ENCODE peak calls at places on chromosomes 1 and 21, in five cellular contexts. F, O, U, Y and K are unnamed samples.

GRCh38 chr1:55061706-55062321 is 22.5 kb downstream of the PCSK9 start:
- DNase-seq in U (no peak), O (no peak), Y (no peak), F (no peak), K (no peak)

GRCh38 chr1:230983811-230984210 is 4.9 kb downstream of the ARV1 start:
- DNase-seq in O (no peak), U (no peak), Y (no peak), F (no peak), K (no peak)

GRCh38 chr1:43536196-43536863 is 5.6 kb downstream of the PTPRF start:
- DNase-seq in Y (no peak), U (no peak), F (no peak), O (peak; percentile 68), K (peak; percentile 89)

GRCh38 chr1:241985787-241986186 is 13.1 kb downstream of the MAP1LC3C start:
- DNase-seq in U (no peak), Y (peak; percentile 70), F (peak; percentile 34), O (peak; percentile 41), K (peak; percentile 30)

GRCh38 chr21:35932232-35932911 is 128.0 kb downstream of the SETD4 start:
- DNase-seq in O (peak; percentile 78), U (no peak), F (peak; percentile 95), Y (peak; percentile 52), K (no peak)

GRCh38 chr1:23376890-23377811 is 7.5 kb upstream of the ZNF436 start:
- DNase-seq in U (no peak), O (peak; percentile 51), Y (peak; percentile 50), F (peak; percentile 90), K (no peak)

GRCh38 chr1:38005195-38006007 is at the start of gene FHL3:
- DNase-seq in Y (peak; percentile 50), O (peak; percentile 79), U (no peak), F (peak; percentile 33), K (peak; percentile 75)

GRCh38 chr1:87044840-87045239 is 130.4 kb downstream of the HS2ST1 start:
- DNase-seq in O (no peak), U (no peak), Y (no peak), F (no peak), K (no peak)

GRCh38 chr1:41462680-41463004 is 21.8 kb downstream of the EDN2 start:
- DNase-seq in F (no peak), O (no peak), Y (no peak), U (no peak), K (no peak)

GRCh38 chr1:38962113-38962512 is 20.5 kb upstream of the RHBDL2 start:
- DNase-seq in F (peak; percentile 76), U (no peak), Y (no peak), O (no peak), K (no peak)

GRCh38 chr1:108704501-108704900 is 8.2 kb upstream of the FNDC7 start:
- DNase-seq in Y (no peak), F (peak; percentile 81), O (no peak), U (no peak), K (no peak)

GRCh38 chr21:43748622-43749021 is 27.5 kb downstream of the CSTB start:
- DNase-seq in U (no peak), Y (no peak), O (no peak), F (no peak), K (no peak)

GRCh38 chr1:90717356-90717664 is 208 bp upstream of the BARHL2 start:
- DNase-seq in O (no peak), U (no peak), F (no peak), Y (no peak), K (no peak)

GRCh38 chr1:75470448-75470847 is 140.5 kb downstream of the SLC44A5 start:
- DNase-seq in U (no peak), F (no peak), Y (no peak), O (no peak), K (no peak)

GRCh38 chr1:78833491-78833890 is 173.0 kb downstream of the ADGRL4 start:
- DNase-seq in F (peak; percentile 78), U (no peak), O (no peak), Y (no peak), K (no peak)

GRCh38 chr1:226643701-226644540 is 95.2 kb downstream of the ITPKB start:
- DNase-seq in Y (no peak), U (no peak), O (no peak), F (no peak), K (no peak)

GRCh38 chr1:48114596-48115384 is 107.7 kb upstream of the SLC5A9 start:
- DNase-seq in Y (no peak), U (no peak), O (no peak), F (no peak), K (no peak)

GRCh38 chr1:233479026-233479890 is 134.6 kb upstream of the KCNK1 start:
- DNase-seq in U (no peak), Y (no peak), O (no peak), F (no peak), K (no peak)

GRCh38 chr1:117638141-117638540 is 32.3 kb downstream of the TENT5C start:
- DNase-seq in Y (no peak), U (no peak), O (no peak), F (no peak), K (no peak)

GRCh38 chr1:6033986-6034749 is 11.5 kb upstream of the KCNAB2 start:
- DNase-seq in F (peak; percentile 9), U (no peak), Y (peak; percentile 64), O (peak; percentile 53), K (peak; percentile 44)

GRCh38 chr21:28272272-28272992 is 720.2 kb downstream of the LTN1 start:
- DNase-seq in O (no peak), U (no peak), F (peak; percentile 51), Y (no peak), K (no peak)

GRCh38 chr1:167446946-167447345 is 71.4 kb downstream of the CD247 start:
- DNase-seq in U (no peak), O (no peak), Y (no peak), F (no peak), K (no peak)

GRCh38 chr1:230368363-230368762 is 57.8 kb downstream of the PGBD5 start:
- DNase-seq in O (no peak), U (no peak), F (no peak), Y (no peak), K (no peak)

GRCh38 chr1:16462773-16463330 is 22.3 kb downstream of the NECAP2 start:
- DNase-seq in U (no peak), F (no peak), O (no peak), Y (no peak), K (no peak)

GRCh38 chr1:173134029-173134428 is 73.1 kb downstream of the TNFSF4 start:
- DNase-seq in U (no peak), Y (no peak), O (no peak), F (peak; percentile 87), K (no peak)

GRCh38 chr21:42091899-42092508 is 20.9 kb downstream of the UMODL1 start:
- DNase-seq in U (no peak), O (no peak), Y (no peak), F (no peak), K (no peak)

GRCh38 chr1:39110882-39111281 is 84.7 kb downstream of the NDUFS5 start:
- DNase-seq in F (peak; percentile 68), O (no peak), Y (no peak), U (no peak), K (no peak)

GRCh38 chr1:225424562-225425210 is 3.2 kb downstream of the LBR start:
- DNase-seq in U (no peak), F (peak; percentile 56), Y (no peak), O (no peak), K (no peak)

GRCh38 chr1:113836534-113836933 is 24.3 kb upstream of the RSBN1 start:
- DNase-seq in Y (no peak), O (no peak), U (no peak), F (no peak), K (no peak)

GRCh38 chr21:39105341-39105765 is 77.9 kb downstream of the PSMG1 start:
- DNase-seq in U (peak; percentile 52), F (peak; percentile 26), O (no peak), Y (no peak), K (no peak)

GRCh38 chr1:62045579-62045978 is 149.1 kb upstream of the L1TD1 start:
- DNase-seq in O (peak; percentile 6), F (no peak), Y (no peak), U (no peak), K (no peak)

GRCh38 chr1:183590225-183591191 is at the start of gene NCF2:
- DNase-seq in Y (peak; percentile 26), U (no peak), F (peak; percentile 57), O (peak; percentile 64), K (peak; percentile 31)

GRCh38 chr1:43511394-43511793 is 19.3 kb upstream of the PTPRF start:
- DNase-seq in O (no peak), Y (peak; percentile 2), F (no peak), U (no peak), K (no peak)

GRCh38 chr21:44844256-44844655 is 26.4 kb upstream of the SUMO3 start:
- DNase-seq in U (no peak), O (no peak), Y (no peak), F (no peak), K (no peak)

GRCh38 chr21:44847261-44848056 is 26.0 kb downstream of the PTTG1IP start:
- DNase-seq in F (no peak), O (no peak), Y (no peak), U (no peak), K (no peak)

GRCh38 chr21:44846485-44847260 is 26.8 kb downstream of the PTTG1IP start:
- DNase-seq in O (peak; percentile 66), F (peak; percentile 35), Y (peak; percentile 81), U (no peak), K (peak; percentile 60)

GRCh38 chr21:44845418-44846200 is 27.7 kb upstream of the SUMO3 start:
- DNase-seq in U (no peak), Y (peak; percentile 34), F (peak; percentile 24), O (peak; percentile 51), K (peak; percentile 65)

GRCh38 chr21:44846201-44846484 is 27.3 kb downstream of the PTTG1IP start:
- DNase-seq in O (no peak), Y (no peak), F (no peak), U (no peak), K (no peak)
- TF ChIP-seq POLR2A in O (no peak), Y (no peak), F (no peak), U (no peak), K (no peak)

DNA sequence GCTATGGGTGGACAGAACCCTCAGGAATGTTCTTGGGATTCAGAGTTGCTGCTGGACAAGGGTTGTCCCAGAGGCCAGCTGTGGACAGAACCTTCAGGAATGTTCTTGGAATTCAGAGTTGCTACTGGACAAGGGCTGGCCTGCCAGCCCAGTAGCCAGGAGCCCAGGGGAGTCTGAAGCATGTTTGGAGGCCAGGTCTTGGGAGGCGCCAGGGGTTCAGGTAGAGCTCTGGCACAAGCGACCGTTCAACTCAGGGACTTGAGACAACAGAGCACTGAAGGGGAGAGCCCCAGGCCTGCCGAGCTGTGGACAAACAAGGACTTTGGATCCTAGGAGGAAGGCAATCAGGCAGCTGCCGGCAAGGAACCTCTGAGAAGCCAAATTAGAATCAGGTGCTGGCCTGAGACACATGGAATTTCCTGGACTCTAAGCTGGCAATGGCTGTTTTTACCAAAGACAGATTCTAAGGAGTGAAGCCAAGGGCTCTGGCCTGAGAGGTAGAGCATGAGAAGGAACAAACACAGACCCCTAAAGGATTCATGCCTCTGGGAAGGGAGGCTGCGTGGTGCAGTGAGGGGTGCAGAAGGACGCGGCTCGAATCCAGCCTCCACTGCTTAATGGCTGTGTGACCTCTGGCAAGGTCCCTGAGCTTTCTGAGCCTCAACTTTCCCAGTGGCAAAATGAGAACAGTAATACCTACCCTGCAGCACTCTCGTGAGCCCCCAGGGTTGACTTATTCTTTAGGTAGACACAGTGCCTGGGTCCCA is 13.4 kb downstream of the PLA2G5 start:
- DNase-seq in Y (no peak), F (no peak), U (no peak), O (no peak), K (no peak)
- H3K27ac ChIP-seq in Y (no peak overlapping the region), F (no peak overlapping the region), U (no peak overlapping the region), O (no peak overlapping the region), K (no peak overlapping the region)

GRCh38 chr1:2050482-2050792 is 226 bp downstream of the PRKCZ start:
- DNase-seq in Y (no peak), U (no peak), O (no peak), F (no peak), K (no peak)
- TF ChIP-seq POLR2A in Y (no peak), U (no peak), O (no peak), F (no peak), K (no peak)

GRCh38 chr1:20496241-20496661 is 10.2 kb upstream of the CAMK2N1 start:
- DNase-seq in U (no peak), F (peak; percentile 82), O (no peak), Y (no peak), K (no peak)
- H3K27ac ChIP-seq in U (no peak overlapping the region), F (peak overlapping the region; percentile 39), O (no peak overlapping the region), Y (no peak overlapping the region), K (no peak overlapping the region)